ENCODE peak calls at places on chromosomes 11 and 22, in four cellular contexts. One of them, this sample, is unnamed.

GRCh38 chr11:76206327-76207081 is at the start of gene WNT11:
- DNase-seq in cardiac muscle cell: peak; percentile 50
- DNase-seq in mesothelial cell of epicardium: peak; percentile 73
- DNase-seq in ovary: peak; percentile 59
- DNase-seq in this sample: no peak

GRCh38 chr11:6319879-6320410 is 356 bp downstream of the CAVIN3 start:
- DNase-seq in cardiac muscle cell: peak; percentile 95
- DNase-seq in mesothelial cell of epicardium: peak; percentile 67
- DNase-seq in ovary: peak; percentile 90
- DNase-seq in this sample: peak; percentile 62

GRCh38 chr22:30922151-30922611 is 46.4 kb downstream of the MORC2 start:
- DNase-seq in ovary: peak; percentile 77
- DNase-seq in mesothelial cell of epicardium: no peak
- DNase-seq in cardiac muscle cell: peak; percentile 76
- DNase-seq in this sample: no peak

GRCh38 chr11:18115360-18116127 is 9.7 kb upstream of the SAAL1 start:
- DNase-seq in mesothelial cell of epicardium: peak; percentile 76
- DNase-seq in ovary: peak; percentile 58
- DNase-seq in cardiac muscle cell: peak; percentile 69
- DNase-seq in this sample: no peak

GRCh38 chr11:72950685-72951084 is 136.5 kb downstream of the ATG16L2 start:
- DNase-seq in mesothelial cell of epicardium: no peak
- DNase-seq in ovary: no peak
- DNase-seq in cardiac muscle cell: no peak
- DNase-seq in this sample: no peak

GRCh38 chr11:11501546-11502274 is 120.1 kb downstream of the GALNT18 start:
- DNase-seq in ovary: no peak
- DNase-seq in mesothelial cell of epicardium: no peak
- DNase-seq in cardiac muscle cell: no peak
- DNase-seq in this sample: no peak

GRCh38 chr11:44747836-44748235 is 21.1 kb downstream of the TSPAN18 start:
- DNase-seq in mesothelial cell of epicardium: no peak
- DNase-seq in cardiac muscle cell: no peak
- DNase-seq in ovary: no peak
- DNase-seq in this sample: no peak

GRCh38 chr11:46920709-46921108 is 2.4 kb upstream of the LRP4 start:
- DNase-seq in ovary: no peak
- DNase-seq in mesothelial cell of epicardium: no peak
- DNase-seq in cardiac muscle cell: peak; percentile 84
- DNase-seq in this sample: peak; percentile 27

GRCh38 chr22:49143812-49144211 is 683.9 kb downstream of the BRD1 start:
- DNase-seq in mesothelial cell of epicardium: no peak
- DNase-seq in ovary: no peak
- DNase-seq in cardiac muscle cell: no peak
- DNase-seq in this sample: no peak

GRCh38 chr11:64489831-64490441 is 101.1 kb upstream of the SLC22A12 start:
- DNase-seq in mesothelial cell of epicardium: peak; percentile 65
- DNase-seq in ovary: peak; percentile 28
- DNase-seq in cardiac muscle cell: peak; percentile 59
- DNase-seq in this sample: no peak

GRCh38 chr22:32932176-32932575 is 126.0 kb downstream of the SYN3 start:
- DNase-seq in cardiac muscle cell: no peak
- DNase-seq in ovary: no peak
- DNase-seq in mesothelial cell of epicardium: no peak
- DNase-seq in this sample: no peak

GRCh38 chr22:50061824-50062355 is 3.8 kb upstream of the TTLL8 start:
- DNase-seq in cardiac muscle cell: no peak
- DNase-seq in mesothelial cell of epicardium: no peak
- DNase-seq in ovary: no peak
- DNase-seq in this sample: no peak

GRCh38 chr11:120928506-120929062 is 95.3 kb upstream of the TBCEL start:
- DNase-seq in mesothelial cell of epicardium: no peak
- DNase-seq in ovary: no peak
- DNase-seq in cardiac muscle cell: no peak
- DNase-seq in this sample: no peak

GRCh38 chr22:36743591-36744412 is 32.1 kb downstream of the IFT27 start:
- DNase-seq in cardiac muscle cell: no peak
- DNase-seq in mesothelial cell of epicardium: no peak
- DNase-seq in ovary: no peak
- DNase-seq in this sample: no peak

GRCh38 chr11:120747801-120748484 is 236.4 kb downstream of the GRIK4 start:
- DNase-seq in cardiac muscle cell: no peak
- DNase-seq in ovary: no peak
- DNase-seq in mesothelial cell of epicardium: no peak
- DNase-seq in this sample: no peak

GRCh38 chr22:20804650-20805049 is 30.7 kb downstream of the SERPIND1 start:
- DNase-seq in mesothelial cell of epicardium: no peak
- DNase-seq in ovary: no peak
- DNase-seq in cardiac muscle cell: no peak
- DNase-seq in this sample: no peak

DNA sequence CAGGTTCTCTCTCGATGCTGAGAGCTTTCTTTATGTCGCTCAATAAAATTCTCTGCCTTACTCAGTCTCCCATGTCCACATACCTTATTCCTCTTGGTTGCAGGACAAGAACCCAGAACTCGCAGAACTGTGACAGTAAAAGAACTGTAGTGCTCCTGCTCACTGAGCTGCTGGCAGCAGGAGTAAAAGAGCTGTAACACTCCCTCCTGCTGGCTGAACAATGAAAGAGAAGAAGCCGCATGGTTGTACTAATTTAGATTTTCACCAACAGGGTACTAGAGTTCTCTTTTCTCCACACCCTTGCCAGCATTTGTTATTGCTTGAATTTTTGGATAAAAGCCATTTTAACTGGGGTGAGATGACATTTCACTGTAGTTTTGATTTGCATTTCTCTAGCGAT is 433.2 kb downstream of the GUCY1A2 start:
- DNase-seq in cardiac muscle cell: peak; percentile 57
- DNase-seq in ovary: no peak
- DNase-seq in mesothelial cell of epicardium: no peak
- DNase-seq in this sample: no peak
- TF ChIP-seq CTCF in cardiac muscle cell: peak; percentile 43
- TF ChIP-seq CTCF in ovary: no peak
- TF ChIP-seq CTCF in mesothelial cell of epicardium: no peak
- TF ChIP-seq CTCF in this sample: no peak

GRCh38 chr22:44003776-44004460 is 20.2 kb upstream of the PARVB start:
- DNase-seq in mesothelial cell of epicardium: no peak
- DNase-seq in ovary: no peak
- DNase-seq in cardiac muscle cell: no peak
- DNase-seq in this sample: no peak
- TF ChIP-seq CTCF in mesothelial cell of epicardium: no peak
- TF ChIP-seq CTCF in ovary: no peak
- TF ChIP-seq CTCF in cardiac muscle cell: peak; percentile 27
- TF ChIP-seq CTCF in this sample: no peak

DNA sequence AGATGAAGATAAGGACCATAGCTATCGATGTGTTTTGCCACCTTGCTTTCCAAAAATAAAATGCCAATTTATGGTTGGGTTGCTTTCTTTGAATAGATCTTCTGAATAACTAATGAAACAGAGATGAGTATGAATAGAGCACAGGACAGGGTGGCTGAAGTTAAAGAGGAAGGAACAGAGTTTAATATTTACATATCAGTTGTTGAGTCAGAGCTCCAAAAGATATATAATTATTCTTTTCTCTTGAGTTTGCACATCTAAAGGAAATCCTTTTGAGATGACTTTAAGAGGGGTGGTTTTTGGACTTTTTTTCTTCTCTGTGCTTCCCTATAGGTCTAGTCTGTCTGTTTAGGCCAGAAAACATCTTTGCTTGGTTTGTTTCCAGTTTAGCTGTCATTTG is 115.2 kb downstream of the DDX10 start:
- DNase-seq in mesothelial cell of epicardium: no peak
- DNase-seq in ovary: no peak
- DNase-seq in cardiac muscle cell: no peak
- DNase-seq in this sample: no peak
- TF ChIP-seq CTCF in mesothelial cell of epicardium: no peak
- TF ChIP-seq CTCF in ovary: no peak
- TF ChIP-seq CTCF in cardiac muscle cell: no peak
- TF ChIP-seq CTCF in this sample: no peak

GRCh38 chr11:38014405-38014804 is 1416.4 kb upstream of the RAG2 start:
- DNase-seq in cardiac muscle cell: peak; percentile 89
- DNase-seq in mesothelial cell of epicardium: no peak
- DNase-seq in ovary: no peak
- DNase-seq in this sample: no peak

DNA sequence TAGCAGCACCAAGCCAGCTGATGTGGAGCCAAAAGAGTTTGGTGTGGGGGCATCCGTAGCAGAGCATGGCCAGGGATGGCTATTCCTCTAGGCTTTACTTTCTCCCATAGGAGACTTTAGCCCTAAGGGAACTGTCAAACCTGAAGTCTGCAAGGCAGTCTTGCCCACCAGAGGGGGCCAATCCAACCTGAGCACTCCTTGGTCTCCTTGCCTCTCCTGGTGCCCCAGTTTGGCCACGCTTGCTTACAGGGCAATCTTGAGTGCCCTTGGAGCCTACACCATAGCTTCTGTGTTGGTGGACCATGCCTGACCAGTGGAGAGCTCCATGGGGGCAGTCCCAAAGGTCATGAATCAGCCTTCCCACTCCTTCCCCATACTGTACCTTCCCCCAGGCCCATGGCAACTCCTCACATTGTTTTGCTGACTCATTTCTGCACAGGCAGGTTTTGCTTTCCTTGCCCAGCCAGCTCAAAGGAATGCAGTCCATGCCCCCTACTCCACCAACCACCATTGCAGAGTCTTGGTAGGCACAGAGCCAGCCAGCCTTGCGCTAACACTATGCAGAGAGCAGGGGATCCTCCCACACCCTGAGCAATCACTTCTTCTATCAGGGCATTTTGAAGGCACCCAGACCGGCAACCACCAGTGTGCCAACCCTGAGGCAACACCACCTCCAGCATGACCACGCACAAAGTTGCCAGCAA is 1421.2 kb upstream of the RAG2 start:
- DNase-seq in cardiac muscle cell: peak; percentile 21
- DNase-seq in ovary: no peak
- DNase-seq in mesothelial cell of epicardium: no peak
- DNase-seq in this sample: no peak
- TF ChIP-seq CTCF in cardiac muscle cell: peak; percentile 10
- TF ChIP-seq CTCF in ovary: no peak
- TF ChIP-seq CTCF in mesothelial cell of epicardium: no peak
- TF ChIP-seq CTCF in this sample: no peak

GRCh38 chr11:110431212-110432073 is 1.7 kb downstream of the FDX1 start:
- DNase-seq in ovary: no peak
- DNase-seq in cardiac muscle cell: peak; percentile 30
- DNase-seq in mesothelial cell of epicardium: no peak
- DNase-seq in this sample: no peak

GRCh38 chr11:110433393-110434333 is 3.9 kb downstream of the FDX1 start:
- DNase-seq in cardiac muscle cell: peak; percentile 48
- DNase-seq in mesothelial cell of epicardium: no peak
- DNase-seq in ovary: no peak
- DNase-seq in this sample: no peak

GRCh38 chr11:110430267-110431211 is 791 bp downstream of the FDX1 start:
- DNase-seq in cardiac muscle cell: peak; percentile 57
- DNase-seq in mesothelial cell of epicardium: no peak
- DNase-seq in ovary: peak; percentile 49
- DNase-seq in this sample: no peak

GRCh38 chr11:110434952-110435779 is 5.4 kb downstream of the FDX1 start:
- DNase-seq in ovary: no peak
- DNase-seq in cardiac muscle cell: no peak
- DNase-seq in mesothelial cell of epicardium: no peak
- DNase-seq in this sample: no peak

DNA sequence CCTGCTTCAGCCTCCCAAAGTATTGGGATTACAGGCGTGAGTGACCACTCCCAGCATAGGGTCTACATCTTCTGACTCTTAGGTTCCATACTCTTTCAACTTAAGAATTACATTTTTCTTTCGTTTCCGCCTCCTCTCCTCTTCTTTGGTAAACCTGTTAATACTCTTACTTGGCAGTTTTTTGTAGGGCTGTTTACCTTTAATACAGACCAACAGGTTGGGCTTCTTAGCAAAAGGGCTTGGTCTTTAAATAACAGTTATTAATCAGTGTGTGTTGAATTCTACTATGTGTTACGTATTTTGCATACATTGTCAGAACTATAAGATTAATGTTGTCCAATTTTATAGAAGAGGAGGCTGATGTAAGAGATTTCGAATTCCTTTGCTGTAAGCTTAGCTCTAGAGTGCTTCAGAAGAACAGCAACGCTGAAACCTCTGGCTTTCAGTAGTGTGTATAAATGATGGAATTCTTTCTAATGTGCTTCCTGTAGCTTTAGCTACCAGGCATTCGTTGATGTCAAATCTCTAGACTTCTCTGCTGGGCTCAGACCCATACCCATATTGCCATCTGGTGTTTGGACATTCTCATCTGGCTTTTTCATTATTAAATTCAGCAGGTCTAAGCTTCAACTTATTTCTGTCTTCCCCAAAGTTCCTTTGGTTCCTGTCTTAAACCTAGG is 3.1 kb downstream of the FDX1 start:
- DNase-seq in mesothelial cell of epicardium: no peak
- DNase-seq in ovary: no peak
- DNase-seq in cardiac muscle cell: peak; percentile 28
- DNase-seq in this sample: no peak
- TF ChIP-seq CTCF in mesothelial cell of epicardium: no peak
- TF ChIP-seq CTCF in ovary: no peak
- TF ChIP-seq CTCF in cardiac muscle cell: no peak
- TF ChIP-seq CTCF in this sample: no peak

DNA sequence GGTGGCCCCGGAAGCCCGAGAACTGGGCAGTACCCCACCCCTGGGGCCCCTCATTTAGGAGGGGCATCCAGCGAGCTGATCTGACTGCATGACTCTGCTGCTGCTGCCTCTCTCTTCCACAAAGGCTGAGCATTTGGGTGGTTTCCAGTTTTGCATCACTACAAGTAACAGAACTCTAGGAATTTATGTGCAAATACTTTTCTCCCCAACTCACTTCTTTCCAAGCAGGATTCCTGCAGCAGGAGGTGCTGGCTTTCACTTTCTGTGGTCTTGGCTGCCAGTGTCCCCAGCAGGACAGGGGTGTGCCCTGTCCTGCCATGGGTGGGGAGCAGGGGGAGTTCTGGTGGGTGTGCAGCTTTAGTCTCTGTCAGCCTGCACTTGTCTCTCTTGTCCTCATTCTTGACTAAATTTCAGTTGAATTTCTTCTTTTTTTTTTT is 21.2 kb downstream of the UPB1 start:
- DNase-seq in cardiac muscle cell: peak; percentile 92
- DNase-seq in ovary: no peak
- DNase-seq in mesothelial cell of epicardium: peak; percentile 53
- DNase-seq in this sample: no peak
- TF ChIP-seq CTCF in cardiac muscle cell: peak; percentile 15
- TF ChIP-seq CTCF in ovary: no peak
- TF ChIP-seq CTCF in mesothelial cell of epicardium: no peak
- TF ChIP-seq CTCF in this sample: no peak

GRCh38 chr11:118607401-118608267 is at the start of gene PHLDB1:
- DNase-seq in cardiac muscle cell: peak; percentile 82
- DNase-seq in mesothelial cell of epicardium: peak; percentile 68
- DNase-seq in ovary: peak; percentile 81
- DNase-seq in this sample: no peak
- TF ChIP-seq CTCF in cardiac muscle cell: peak; percentile 72
- TF ChIP-seq CTCF in mesothelial cell of epicardium: no peak
- TF ChIP-seq CTCF in ovary: peak; percentile 52
- TF ChIP-seq CTCF in this sample: no peak

This sample was measured in omental fat pad.